ENCODE peak calls at places on chromosomes 3 and 15, in five cellular contexts. H, W, C, G and A are unnamed samples.

GRCh38 chr3:197422506-197422905 is 124.1 kb upstream of the DLG1 start:
- DNase-seq in H (no peak), W (no peak), C (no peak), G (no peak), A (no peak)

GRCh38 chr3:134803051-134803505 is 8.0 kb downstream of the EPHB1 start:
- DNase-seq in H (no peak), W (no peak), C (no peak), G (no peak), A (no peak)

GRCh38 chr3:57832925-57833324 is 76.8 kb downstream of the SLMAP start:
- DNase-seq in H (no peak), W (no peak), C (no peak), G (no peak), A (no peak)

GRCh38 chr3:160049038-160049437 is 60.4 kb downstream of the IL12A start:
- DNase-seq in H (no peak), W (no peak), C (no peak), G (no peak), A (no peak)

GRCh38 chr15:63553388-63553791 is 43.8 kb upstream of the FBXL22 start:
- DNase-seq in H (no peak), W (no peak), C (no peak), G (no peak), A (peak)

GRCh38 chr3:188042466-188042865 is 111.5 kb upstream of the LPP start:
- DNase-seq in H (no peak), W (no peak), C (no peak), G (no peak), A (no peak)

GRCh38 chr15:101172421-101173097 is 79.3 kb downstream of the CHSY1 start:
- DNase-seq in H (no peak), W (no peak), C (no peak), G (no peak), A (no peak)

GRCh38 chr3:110814170-110815007 is 257.2 kb upstream of the NECTIN3 start:
- DNase-seq in H (no peak), W (no peak), C (peak), G (no peak), A (no peak)

GRCh38 chr3:52534281-52535183 is 875 bp upstream of the NT5DC2 start:
- DNase-seq in H (no peak), W (peak), C (peak), G (no peak), A (peak)

GRCh38 chr3:30370681-30371271 is 235.6 kb upstream of the TGFBR2 start:
- DNase-seq in H (no peak), W (no peak), C (no peak), G (no peak), A (no peak)

GRCh38 chr3:133380481-133381225 is 19.2 kb upstream of the BFSP2 start:
- DNase-seq in H (no peak), W (no peak), C (peak), G (no peak), A (no peak)